ENCODE peak calls at places on chromosome 13, in seven cellular contexts. N is GM12865, Q is HFFc6, D is MCF 10A, T is BJ, E is DND-41, X is cardiac muscle cell. Y is an unnamed sample.

GRCh38 chr13:51453308-51453958 is 597 bp upstream of the INTS6 start:
- DNase-seq in E (peak), T (no peak), N (peak), Q (no peak), X (no peak), D (peak), Y (peak)

GRCh38 chr13:51772781-51773180 is 31.2 kb downstream of the DHRS12 start:
- DNase-seq in X (no peak), T (no peak), E (no peak), Q (no peak), D (no peak), N (no peak), Y (no peak)

GRCh38 chr13:109400625-109401257 is 385.6 kb downstream of the IRS2 start:
- DNase-seq in N (no peak), Q (no peak), T (no peak), E (no peak), X (no peak), D (no peak), Y (no peak)

GRCh38 chr13:34391071-34391470 is 551.0 kb upstream of the NBEA start:
- DNase-seq in D (peak), N (no peak), Q (no peak), T (peak), X (no peak), E (no peak), Y (no peak)

GRCh38 chr13:78753457-78753856 is 94.5 kb upstream of the OBI1 start:
- DNase-seq in Q (no peak), X (no peak), E (no peak), N (no peak), T (no peak), D (no peak), Y (no peak)

GRCh38 chr13:43528992-43529391 is 257.8 kb downstream of the ENOX1 start:
- DNase-seq in N (no peak), E (peak), Q (no peak), T (no peak), X (no peak), D (peak), Y (no peak)

GRCh38 chr13:87676254-87677042 is 5.3 kb downstream of the SLITRK5 start:
- DNase-seq in D (no peak), E (no peak), N (no peak), T (no peak), X (no peak), Q (no peak), Y (peak)

GRCh38 chr13:108269601-108270328 is at the start of gene TNFSF13B:
- DNase-seq in D (peak), N (peak), T (peak), E (no peak), X (peak), Q (no peak), Y (peak)

GRCh38 chr13:93951153-93951552 is 528.3 kb downstream of the DCT start:
- DNase-seq in N (no peak), T (no peak), X (no peak), E (no peak), Q (peak), D (no peak), Y (no peak)

GRCh38 chr13:23378009-23378632 is 55.4 kb downstream of the SACS start:
- DNase-seq in N (peak), Q (peak), X (no peak), E (peak), D (peak), T (peak), Y (peak)

GRCh38 chr13:23372264-23372905 is 61.1 kb downstream of the SACS start:
- DNase-seq in T (no peak), X (no peak), N (peak), E (no peak), D (no peak), Q (peak), Y (no peak)

GRCh38 chr13:23380534-23380933 is 53.0 kb downstream of the SACS start:
- DNase-seq in E (no peak), Q (peak), T (no peak), D (no peak), X (no peak), N (no peak), Y (no peak)

GRCh38 chr13:23377603-23378002 is 55.9 kb downstream of the SACS start:
- DNase-seq in Q (no peak), D (no peak), N (no peak), X (no peak), T (no peak), E (no peak), Y (no peak)

GRCh38 chr13:23375007-23375971 is 58.2 kb downstream of the SACS start:
- DNase-seq in T (peak), Q (peak), X (peak), N (peak), D (peak), E (peak), Y (peak)
- TF ChIP-seq CTCF in T (peak), Q (peak), X (no peak), N (peak), D (no peak), E (peak), Y (no peak)

GRCh38 chr13:25980255-25980654 is 71.6 kb downstream of the SHISA2 start:
- DNase-seq in X (peak), T (no peak), N (no peak), Q (peak), E (no peak), D (peak), Y (no peak)
- TF ChIP-seq CTCF in X (peak), T (peak), N (peak), Q (peak), E (peak), D (no peak), Y (no peak)

GRCh38 chr13:49436890-49437289 is 7.0 kb downstream of the CAB39L start:
- DNase-seq in D (peak), T (no peak), Q (peak), X (peak), E (no peak), N (no peak), Y (no peak)
- TF ChIP-seq CTCF in D (peak), T (peak), Q (peak), X (no peak), E (no peak), N (no peak), Y (no peak)

GRCh38 chr13:79869326-79869725 is 388.4 kb downstream of the NDFIP2 start:
- DNase-seq in Q (no peak), D (no peak), N (no peak), X (no peak), E (no peak), T (no peak), Y (no peak)

GRCh38 chr13:79870123-79870522 is 389.2 kb downstream of the NDFIP2 start:
- DNase-seq in D (no peak), N (no peak), X (no peak), E (no peak), Q (no peak), T (no peak), Y (no peak)

GRCh38 chr13:79870766-79871165 is 389.8 kb downstream of the NDFIP2 start:
- DNase-seq in E (no peak), T (no peak), Q (no peak), D (no peak), X (no peak), N (no peak), Y (no peak)

GRCh38 chr13:79871594-79871993 is 390.6 kb downstream of the NDFIP2 start:
- DNase-seq in Q (no peak), N (no peak), E (no peak), T (no peak), D (no peak), X (no peak), Y (no peak)

GRCh38 chr13:79874396-79875360 is 393.7 kb downstream of the NDFIP2 start:
- DNase-seq in E (no peak), D (peak), X (no peak), T (no peak), Q (no peak), N (no peak), Y (no peak)
- TF ChIP-seq CTCF in E (no peak), D (no peak), X (no peak), T (no peak), Q (peak), N (no peak), Y (no peak)

DNA sequence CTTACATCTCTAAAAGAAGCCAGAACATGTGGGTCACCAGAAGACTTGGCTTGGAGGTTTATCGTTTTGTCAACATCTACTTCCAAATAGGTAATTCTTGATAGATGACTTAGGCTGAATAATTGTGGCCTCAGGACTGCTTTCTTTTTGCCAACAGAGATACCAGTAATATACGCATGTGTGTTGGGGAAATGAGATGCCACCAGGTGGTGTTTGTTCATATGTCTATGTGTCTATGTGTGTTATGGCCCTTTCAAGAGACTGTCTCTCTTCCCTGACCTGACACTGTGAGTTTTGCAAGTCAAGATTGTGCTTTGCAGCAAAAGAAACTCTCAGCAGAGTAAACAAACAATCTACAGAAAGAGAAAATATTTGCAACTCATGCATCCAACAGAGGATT is 31.6 kb upstream of the METTL21C start:
- DNase-seq in X (no peak), Q (no peak), T (no peak), D (peak), N (peak), E (no peak), Y (peak)
- TF ChIP-seq CTCF in X (no peak), Q (peak), T (no peak), D (no peak), N (no peak), E (peak), Y (no peak)

Y was measured in GM20000.